ENCODE peak calls at places on chromosomes 7 and 10, in nine cellular contexts. G, M, H, A, C, S, L, F and W are unnamed samples. For H3K36me3 and H3K4me1, the result is how much of the 10 kb centered on the place peaks cover.

GRCh38 chr7:14954035-14954434 is 51.5 kb upstream of the DGKB start:
- DNase-seq in G (no peak), M (no peak), H (no peak), A (no peak), C (no peak), S (no peak), L (no peak), F (no peak), W (no peak)

GRCh38 chr7:79691094-79691493 is 237.6 kb upstream of the MAGI2 start:
- DNase-seq in G (no peak), M (no peak), H (no peak), A (no peak), C (no peak), S (no peak), L (no peak), F (no peak), W (no peak)

GRCh38 chr7:96708872-96709271 is 774 bp downstream of the SEM1 start:
- DNase-seq in G (no peak), M (no peak), H (no peak), A (no peak), C (no peak), S (no peak), L (no peak), F (no peak), W (no peak)

GRCh38 chr7:39595102-39595620 is 28.2 kb upstream of the RALA start:
- DNase-seq in G (no peak), M (no peak), H (no peak), A (no peak), C (peak), S (no peak), L (peak), F (no peak), W (no peak)

GRCh38 chr10:29141761-29142160 is 147.1 kb upstream of the LYZL1 start:
- DNase-seq in G (no peak), M (no peak), H (no peak), A (no peak), C (no peak), S (no peak), L (no peak), F (no peak), W (peak)

GRCh38 chr7:2242541-2243482 is 786 bp downstream of the NUDT1 start:
- DNase-seq in G (no peak), M (peak), H (no peak), A (no peak), C (no peak), S (no peak), L (peak), F (no peak), W (no peak)

GRCh38 chr7:44262031-44262430 is 61.3 kb downstream of the YKT6 start:
- DNase-seq in G (no peak), M (no peak), H (peak), A (no peak), C (no peak), S (no peak), L (no peak), F (no peak), W (no peak)

GRCh38 chr7:154242709-154243108 is 190.5 kb downstream of the DPP6 start:
- DNase-seq in G (no peak), M (no peak), H (no peak), A (no peak), C (no peak), S (no peak), L (no peak), F (no peak), W (no peak)

GRCh38 chr7:51325231-51325630 is 8.6 kb upstream of the COBL start:
- DNase-seq in G (no peak), M (no peak), H (no peak), A (no peak), C (no peak), S (no peak), L (no peak), F (no peak), W (no peak)

GRCh38 chr7:134637934-134638719 is 8.5 kb upstream of the BPGM start:
- DNase-seq in G (no peak), M (no peak), H (no peak), A (no peak), C (peak), S (no peak), L (no peak), F (no peak), W (no peak)

GRCh38 chr7:38070718-38071117 is 107.3 kb upstream of the STARD3NL start:
- DNase-seq in G (no peak), M (no peak), H (no peak), A (no peak), C (no peak), S (no peak), L (peak), F (no peak), W (peak)

GRCh38 chr10:34698979-34699378 is 116.1 kb downstream of the PARD3 start:
- DNase-seq in G (no peak), M (no peak), H (no peak), A (no peak), C (peak), S (no peak), L (no peak), F (no peak), W (peak)

GRCh38 chr10:76543655-76544054 is 1094.0 kb downstream of the KCNMA1 start:
- DNase-seq in G (no peak), M (no peak), H (no peak), A (no peak), C (peak), S (no peak), L (no peak), F (peak), W (no peak)

GRCh38 chr7:87599336-87599735 is 1.3 kb downstream of the ABCB1 start:
- DNase-seq in G (no peak), M (peak), H (no peak), A (no peak), C (no peak), S (no peak), L (peak), F (no peak), W (peak)

GRCh38 chr7:133650067-133650466 is 397.2 kb downstream of the EXOC4 start:
- DNase-seq in G (no peak), M (no peak), H (no peak), A (no peak), C (peak), S (no peak), L (peak), F (no peak), W (no peak)

GRCh38 chr7:131027287-131027773 is 293.3 kb upstream of the KLF14 start:
- DNase-seq in G (peak), M (no peak), H (no peak), A (peak), C (peak), S (no peak), L (peak), F (peak), W (no peak)

GRCh38 chr7:47247132-47247531 is 334.8 kb downstream of the TNS3 start:
- DNase-seq in G (no peak), M (no peak), H (no peak), A (no peak), C (no peak), S (no peak), L (no peak), F (no peak), W (no peak)

GRCh38 chr10:77637474-77637985 is at the start of gene KCNMA1:
- DNase-seq in G (no peak), M (peak), H (peak), A (no peak), C (peak), S (peak), L (no peak), F (peak), W (peak)

GRCh38 chr10:102744374-102745051 is 765 bp downstream of the WBP1L start:
- DNase-seq in G (no peak), M (peak), H (no peak), A (peak), C (no peak), S (no peak), L (peak), F (peak), W (peak)

DNA sequence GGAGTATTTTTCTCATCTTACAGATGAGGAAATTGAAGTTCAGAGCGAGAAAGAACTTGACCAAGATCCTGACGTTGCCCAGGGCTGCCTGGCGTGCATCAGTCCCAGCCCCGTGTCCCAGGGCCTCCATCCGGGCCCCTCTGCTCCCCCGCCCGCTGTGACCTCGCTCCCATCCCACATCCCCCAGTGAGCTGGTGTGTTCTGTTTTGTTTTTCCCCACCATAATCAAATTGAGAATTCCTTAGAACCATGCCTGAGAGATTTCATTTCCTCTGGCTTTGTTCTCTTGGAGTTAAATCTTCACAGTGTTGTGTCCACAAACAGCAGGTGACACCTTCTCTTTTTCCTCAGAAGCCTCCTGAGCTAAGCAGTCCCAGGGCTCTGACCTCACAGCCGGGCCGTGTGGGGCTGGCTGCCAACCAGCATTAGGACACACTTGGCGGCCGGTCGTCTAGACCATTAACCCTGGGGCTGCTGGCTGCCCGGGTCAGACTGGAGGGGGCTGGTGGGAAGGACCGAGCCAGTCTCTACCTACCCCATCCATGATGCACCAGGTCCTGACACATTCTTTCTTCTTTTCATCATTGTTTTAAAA is 44.4 kb downstream of the PFKP start:
- DNase-seq in G (peak), M (no peak), H (no peak), A (no peak), C (no peak), S (no peak), L (no peak), F (no peak), W (no peak)
- H3K36me3 ChIP-seq in G (under half), M (under half), H (under half), A (half or more), C (under half), S (under half), L (half or more), F (under half), W (under half)

GRCh38 chr10:8051109-8051781 is 3.2 kb upstream of the GATA3 start:
- DNase-seq in G (no peak), M (no peak), H (peak), A (no peak), C (no peak), S (no peak), L (no peak), F (no peak), W (no peak)
- H3K4me1 ChIP-seq in G (half or more), M (under half), H (half or more), A (half or more), C (under half), S (under half), L (under half), F (half or more), W (half or more)

GRCh38 chr10:9878429-9878828 is 1139.2 kb upstream of the CELF2 start:
- DNase-seq in G (no peak), M (no peak), H (no peak), A (no peak), C (no peak), S (no peak), L (no peak), F (no peak), W (no peak)
- H3K27ac ChIP-seq in G (no peak), M (no peak), H (no peak), A (no peak), C (no peak), S (no peak), L (no peak), F (no peak), W (no peak)

GRCh38 chr7:108132551-108133265 is 2.5 kb upstream of the LAMB4 start:
- DNase-seq in G (no peak), M (no peak), H (peak), A (no peak), C (no peak), S (no peak), L (no peak), F (no peak), W (no peak)

GRCh38 chr7:108128514-108128913 is 1.6 kb downstream of the LAMB4 start:
- DNase-seq in G (no peak), M (no peak), H (no peak), A (no peak), C (no peak), S (no peak), L (no peak), F (no peak), W (no peak)

GRCh38 chr7:108130261-108130660 is at the start of gene LAMB4:
- DNase-seq in G (no peak), M (no peak), H (no peak), A (no peak), C (no peak), S (no peak), L (no peak), F (no peak), W (no peak)

GRCh38 chr7:108127461-108127860 is 2.7 kb downstream of the LAMB4 start:
- DNase-seq in G (no peak), M (no peak), H (no peak), A (no peak), C (no peak), S (no peak), L (no peak), F (no peak), W (no peak)

GRCh38 chr7:108129018-108129965 is 869 bp downstream of the LAMB4 start:
- DNase-seq in G (no peak), M (no peak), H (no peak), A (no peak), C (peak), S (no peak), L (no peak), F (no peak), W (no peak)
- H3K36me3 ChIP-seq in G (under half), M (under half), H (under half), A (under half), C (under half), S (under half), L (under half), F (under half), W (under half)

DNA sequence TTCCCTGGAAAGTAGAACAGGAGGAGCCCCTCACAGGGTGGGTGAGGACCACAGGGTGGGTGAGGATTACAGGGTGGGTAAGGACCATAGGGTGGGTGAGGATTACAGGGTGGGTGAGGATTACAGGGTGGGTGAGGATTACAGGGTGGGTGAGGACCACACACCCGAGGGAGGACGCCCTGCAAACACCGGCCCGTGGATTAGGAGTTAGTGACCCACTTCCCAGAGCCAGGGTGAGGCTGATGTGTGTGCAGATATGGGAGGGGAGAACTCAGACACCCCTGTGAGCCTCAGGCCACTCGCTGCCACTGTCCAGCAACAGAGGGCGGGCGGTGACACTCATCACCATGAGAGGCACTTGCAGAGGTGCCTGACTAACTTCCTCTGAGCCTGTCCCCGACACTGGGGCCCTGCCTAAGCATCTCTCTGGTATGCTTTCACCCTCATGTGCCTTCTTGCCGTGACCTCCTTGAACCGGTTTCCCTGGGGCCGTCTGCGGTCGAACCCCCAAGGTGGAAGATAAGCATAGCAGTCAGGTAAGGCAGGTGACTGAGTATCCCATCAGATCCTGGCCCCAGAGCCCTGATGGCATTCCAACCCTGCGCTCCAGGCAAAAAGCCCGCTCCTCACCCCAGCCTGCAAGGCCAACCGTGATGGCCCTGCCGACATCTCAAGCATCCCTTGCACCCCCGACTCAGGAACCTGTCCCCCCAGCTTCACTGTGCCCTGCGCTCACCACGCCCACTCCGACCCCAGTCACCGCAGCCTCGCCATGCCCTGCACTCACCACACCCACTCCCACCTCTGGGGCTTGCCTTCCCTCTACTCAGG is 74.1 kb downstream of the FAM53B start:
- DNase-seq in G (no peak), M (no peak), H (no peak), A (no peak), C (no peak), S (no peak), L (no peak), F (no peak), W (no peak)
- H3K4me1 ChIP-seq in G (half or more), M (under half), H (half or more), A (under half), C (under half), S (half or more), L (under half), F (under half), W (under half)

DNA sequence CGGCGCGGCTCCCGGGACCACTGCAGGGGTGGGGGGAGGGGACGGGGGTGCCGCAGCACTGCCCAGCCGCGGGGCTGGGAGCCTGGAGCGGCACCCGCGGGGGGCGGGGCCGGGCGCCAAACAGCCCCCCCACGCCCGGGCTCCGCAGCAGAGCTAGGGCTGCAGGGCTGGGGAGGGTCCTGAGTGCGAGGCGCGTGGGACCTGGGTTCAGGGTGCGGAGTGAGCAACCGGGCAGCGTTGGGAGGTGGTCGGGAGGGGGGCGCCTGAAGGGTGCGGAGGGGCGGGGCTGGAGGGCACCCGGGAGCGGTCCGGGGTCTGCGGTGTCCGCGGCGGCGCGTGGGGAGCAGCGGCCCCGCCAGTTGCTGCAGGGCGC is 526 bp downstream of the CAMK2G start:
- DNase-seq in G (no peak), M (peak), H (no peak), A (no peak), C (no peak), S (peak), L (no peak), F (no peak), W (no peak)
- H3K27ac ChIP-seq in G (peak), M (no peak), H (peak), A (peak), C (no peak), S (no peak), L (no peak), F (peak), W (peak)

DNA sequence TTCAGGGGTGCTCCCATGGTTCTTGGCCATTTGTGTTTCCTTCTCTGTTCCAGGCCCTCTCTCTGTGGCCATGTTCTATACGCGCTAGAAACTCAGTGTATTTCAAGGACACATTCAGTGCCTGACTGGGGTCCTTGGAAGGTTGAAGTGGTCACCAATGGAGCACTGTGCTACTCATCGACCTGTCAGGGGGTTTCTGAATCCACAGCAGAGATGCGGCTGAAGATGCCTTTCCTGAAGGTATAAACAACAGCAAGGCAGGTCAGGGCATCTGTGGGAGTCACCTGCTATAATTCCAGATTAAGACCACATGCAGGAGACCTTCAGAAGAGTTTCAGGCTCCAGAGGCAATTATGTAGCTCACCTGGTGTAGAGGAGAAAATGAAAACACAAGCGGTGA is 86.8 kb upstream of the MGMT start:
- DNase-seq in G (no peak), M (no peak), H (no peak), A (no peak), C (no peak), S (no peak), L (no peak), F (no peak), W (no peak)
- H3K36me3 ChIP-seq in G (under half), M (under half), H (under half), A (under half), C (under half), S (under half), L (under half), F (under half), W (under half)

GRCh38 chr10:119104653-119105024 is 726 bp downstream of the DENND10 start:
- DNase-seq in G (peak), M (no peak), H (no peak), A (peak), C (peak), S (peak), L (peak), F (peak), W (peak)

GRCh38 chr10:119098576-119098975 is 5.3 kb upstream of the DENND10 start:
- DNase-seq in G (no peak), M (no peak), H (no peak), A (no peak), C (no peak), S (no peak), L (no peak), F (peak), W (no peak)

GRCh38 chr10:119105155-119105554 is 1.2 kb downstream of the DENND10 start:
- DNase-seq in G (no peak), M (no peak), H (no peak), A (no peak), C (no peak), S (no peak), L (no peak), F (no peak), W (no peak)

GRCh38 chr10:119103241-119103640 is 672 bp upstream of the DENND10 start:
- DNase-seq in G (no peak), M (no peak), H (no peak), A (no peak), C (no peak), S (no peak), L (no peak), F (peak), W (no peak)

GRCh38 chr10:119103687-119104652 is at the start of gene DENND10:
- DNase-seq in G (peak), M (peak), H (peak), A (peak), C (peak), S (peak), L (peak), F (peak), W (peak)
- H3K4me1 ChIP-seq in G (under half), M (under half), H (under half), A (under half), C (under half), S (under half), L (under half), F (under half), W (under half)

GRCh38 chr7:29408841-29409243 is 154.8 kb upstream of the PRR15 start:
- DNase-seq in G (no peak), M (peak), H (no peak), A (peak), C (peak), S (no peak), L (peak), F (no peak), W (peak)
- H3K27ac ChIP-seq in G (no peak), M (no peak), H (no peak), A (no peak), C (no peak), S (no peak), L (no peak), F (no peak), W (no peak)